ENCODE peak calls at places on chromosome 19, in four cellular contexts. G is endodermal cell, W is ovary, E is fibroblast of lung. O is an unnamed sample.

GRCh38 chr19:2546128-2547032 is 70.5 kb downstream of the GADD45B start:
- DNase-seq in E (peak; percentile 38), G (peak; percentile 85), W (peak; percentile 71), O (no peak)

GRCh38 chr19:13079542-13079986 is 23.1 kb downstream of the LYL1 start:
- DNase-seq in W (peak; percentile 77), G (peak; percentile 50), E (peak; percentile 80), O (no peak)

GRCh38 chr19:5801796-5802616 is 2.9 kb upstream of the NRTN start:
- DNase-seq in W (no peak), E (peak; percentile 23), G (peak; percentile 88), O (no peak)

GRCh38 chr19:51143486-51143885 is 1.4 kb downstream of the SIGLEC7 start:
- DNase-seq in W (no peak), E (no peak), G (peak; percentile 16), O (no peak)

GRCh38 chr19:1767464-1767933 is 14.2 kb downstream of the ONECUT3 start:
- DNase-seq in E (no peak), W (peak; percentile 43), G (peak; percentile 89), O (peak; percentile 80)

GRCh38 chr19:7083076-7083956 is 13.8 kb downstream of the ZNF557 start:
- DNase-seq in W (no peak), E (peak; percentile 64), G (peak; percentile 47), O (no peak)

GRCh38 chr19:33064778-33065550 is at the start of gene RHPN2:
- DNase-seq in E (peak; percentile 66), W (peak; percentile 59), G (peak; percentile 92), O (peak; percentile 76)

GRCh38 chr19:15448778-15449619 is 757 bp downstream of the WIZ start:
- DNase-seq in G (peak; percentile 65), W (no peak), E (peak; percentile 14), O (no peak)

GRCh38 chr19:50401505-50402450 is 17.0 kb upstream of the SPIB start:
- DNase-seq in W (no peak), E (no peak), G (no peak), O (no peak)

GRCh38 chr19:29546583-29547190 is 20.9 kb downstream of the VSTM2B start:
- DNase-seq in E (no peak), W (no peak), G (no peak), O (no peak)

GRCh38 chr19:36013280-36014028 is 559 bp downstream of the ALKBH6 start:
- DNase-seq in W (no peak), G (no peak), E (no peak), O (no peak)

GRCh38 chr19:37505958-37506386 is 767 bp upstream of the ZNF793 start:
- DNase-seq in G (no peak), W (no peak), E (no peak), O (no peak)

GRCh38 chr19:37507167-37507464 is 377 bp downstream of the ZNF793 start:
- DNase-seq in E (no peak), G (no peak), W (no peak), O (no peak)

GRCh38 chr19:37511821-37512220 is 5.1 kb downstream of the ZNF793 start:
- DNase-seq in E (no peak), G (no peak), W (no peak), O (no peak)

GRCh38 chr19:37511186-37511585 is 4.4 kb downstream of the ZNF793 start:
- DNase-seq in G (no peak), E (no peak), W (no peak), O (no peak)

GRCh38 chr19:37506387-37507166 is at the start of gene ZNF793:
- DNase-seq in W (peak; percentile 77), E (peak; percentile 92), G (peak; percentile 94), O (no peak)
- H3K4me3 ChIP-seq in W (peak within 1 kb of the TSS; percentile 74), E (peak within 1 kb of the TSS; percentile 68), G (peak within 1 kb of the TSS; percentile 98), O (no peak within 1 kb of the TSS)

DNA sequence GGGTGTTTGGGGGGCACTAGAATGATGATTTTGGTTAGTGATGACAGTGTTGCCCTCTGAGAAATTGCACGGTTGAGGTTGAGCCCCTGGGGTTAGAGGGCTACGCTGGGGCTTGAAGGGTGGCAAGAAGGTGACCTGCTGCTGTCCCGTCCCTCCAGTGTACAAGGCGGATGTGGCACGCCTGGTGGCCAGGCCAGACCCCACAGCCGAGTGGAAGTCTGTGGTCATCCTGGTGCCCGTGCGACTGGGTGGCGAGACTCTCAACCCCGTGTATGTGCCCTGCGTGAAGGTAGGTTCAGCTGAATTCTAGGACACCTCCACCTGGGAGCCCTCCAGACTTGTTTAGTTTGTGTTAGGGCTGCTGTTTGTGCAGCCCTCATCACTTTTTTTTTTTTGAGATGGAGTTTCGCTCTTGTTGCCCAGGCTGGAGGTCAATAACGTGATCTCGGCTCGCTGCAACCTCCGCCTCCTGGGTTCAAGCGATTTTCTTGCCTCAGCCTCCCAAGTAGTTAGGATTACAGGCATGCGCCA is 5.1 kb downstream of the ATG4D start:
- DNase-seq in G (no peak), W (no peak), E (no peak), O (no peak)
- H3K4me1 ChIP-seq in G (no peaks in the 10 kb centered on the region), W (no peaks in the 10 kb centered on the region), E (no peaks in the 10 kb centered on the region), O (no peaks in the 10 kb centered on the region)

DNA sequence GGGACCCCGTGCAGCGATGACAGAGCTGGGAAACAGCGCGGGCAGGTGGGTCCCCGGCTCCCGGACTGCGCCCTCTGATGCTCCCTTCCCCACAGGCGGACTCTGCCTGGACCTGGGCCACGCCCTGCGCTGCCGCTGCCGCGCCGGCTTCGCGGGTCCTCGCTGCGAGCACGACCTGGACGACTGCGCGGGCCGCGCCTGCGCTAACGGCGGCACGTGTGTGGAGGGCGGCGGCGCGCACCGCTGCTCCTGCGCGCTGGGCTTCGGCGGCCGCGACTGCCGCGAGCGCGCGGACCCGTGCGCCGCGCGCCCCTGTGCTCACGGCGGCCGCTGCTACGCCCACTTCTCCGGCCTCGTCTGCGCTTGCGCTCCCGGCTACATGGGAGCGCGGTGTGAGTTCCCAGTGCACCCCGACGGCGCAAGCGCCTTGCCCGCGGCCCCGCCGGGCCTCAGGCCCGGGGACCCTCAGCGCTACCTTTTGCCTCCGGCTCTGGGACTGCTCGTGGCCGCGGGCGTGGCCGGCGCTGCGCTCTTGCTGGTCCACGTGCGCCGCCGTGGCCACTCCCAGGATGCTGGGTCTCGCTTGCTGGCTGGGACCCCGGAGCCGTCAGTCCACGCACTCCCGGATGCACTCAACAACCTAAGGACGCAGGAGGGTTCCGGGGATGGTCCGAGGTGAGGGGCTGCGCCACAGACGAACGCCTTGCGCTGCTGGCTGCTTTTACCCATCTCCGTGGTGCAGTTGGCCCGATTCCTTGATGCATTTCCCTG is 7.8 kb upstream of the SELENOV start:
- DNase-seq in W (no peak), E (peak; percentile 44), G (peak; percentile 91), O (peak; percentile 82)
- H3K27me3 ChIP-seq in W (no peaks in the 10 kb centered on the region), E (peaks cover 21% of the 10 kb centered on the region), G (peaks cover 65% of the 10 kb centered on the region), O (no peaks in the 10 kb centered on the region)

GRCh38 chr19:4183967-4184717 is 1.7 kb downstream of the ANKRD24 start:
- DNase-seq in G (peak; percentile 52), W (no peak), E (no peak), O (no peak)

GRCh38 chr19:4184718-4185352 is 2.3 kb downstream of the ANKRD24 start:
- DNase-seq in W (no peak), E (no peak), G (no peak), O (no peak)

GRCh38 chr19:4178990-4179389 is 3.4 kb downstream of the SIRT6 start:
- DNase-seq in E (no peak), G (no peak), W (no peak), O (no peak)

GRCh38 chr19:4182082-4182926 is at the start of the genes ANKRD24 and SIRT6:
- DNase-seq in G (peak; percentile 97), E (peak; percentile 96), W (peak; percentile 94), O (peak; percentile 86)

DNA sequence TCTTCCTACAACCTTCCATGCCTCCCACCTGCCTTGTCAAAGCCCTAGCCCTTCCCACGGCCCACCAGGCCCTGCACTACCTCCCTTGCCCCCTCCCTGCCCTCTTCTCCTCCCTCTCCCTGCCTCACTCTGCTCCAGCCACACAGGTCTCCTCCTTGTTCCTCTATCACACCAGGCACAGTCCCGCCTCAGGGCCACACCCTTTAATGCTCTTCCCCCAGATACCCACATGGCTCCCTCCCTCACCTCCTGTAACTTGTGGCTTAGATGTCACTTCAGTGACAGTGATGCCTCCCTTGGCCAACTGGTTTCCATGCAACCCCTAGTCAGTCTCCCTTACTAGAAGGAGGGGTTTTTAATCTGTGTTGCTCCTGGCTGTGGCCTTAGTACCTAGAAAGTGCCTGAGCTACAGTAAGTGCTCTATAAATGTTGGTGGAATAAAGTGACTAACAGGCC is 1.3 kb downstream of the SIRT6 start:
- DNase-seq in E (no peak), W (no peak), G (peak; percentile 38), O (no peak)
- H3K4me3 ChIP-seq in E (no peak overlapping the region), W (no peak overlapping the region), G (no peak overlapping the region), O (peak overlapping the region; percentile 96)

DNA sequence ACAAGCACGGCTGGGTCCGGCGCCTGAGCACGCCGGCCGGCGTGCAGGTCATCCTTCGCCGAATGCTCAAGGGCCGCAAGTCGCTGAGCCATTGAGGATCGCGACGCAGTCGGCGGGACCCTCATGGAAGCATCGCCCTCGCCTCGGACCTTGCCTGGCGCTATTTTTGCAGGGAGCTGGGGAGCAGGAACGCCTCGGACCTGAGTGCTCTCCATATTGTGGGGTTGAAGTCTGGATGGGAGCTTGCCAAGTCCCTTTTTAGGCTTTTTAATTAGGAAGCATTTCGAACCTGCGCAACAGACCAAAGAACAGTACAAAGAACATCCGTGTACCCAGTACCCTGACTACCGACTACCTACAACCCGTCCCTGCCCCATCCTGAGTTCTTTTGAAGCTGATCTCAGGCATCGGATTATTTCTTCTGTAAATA is 628 bp downstream of the MRPL34 start:
- DNase-seq in W (no peak), E (no peak), G (no peak), O (no peak)
- H3K4me1 ChIP-seq in W (peaks cover 9% of the 10 kb centered on the region), E (peaks cover 10% of the 10 kb centered on the region), G (peaks cover 6% of the 10 kb centered on the region), O (peaks cover 11% of the 10 kb centered on the region)